ENCODE peak calls at places on chromosome 7, in six cellular contexts. Z is endodermal cell, U is cardiac muscle cell, L is tibial nerve, M is right lobe of liver, X is astrocyte. P is an unnamed sample.

GRCh38 chr7:118476036-118476435 is 251.5 kb downstream of the ANKRD7 start:
- DNase-seq in Z (no peak), U (no peak), L (no peak), M (no peak), X (no peak), P (no peak)

GRCh38 chr7:81127991-81128390 is 209.1 kb upstream of the SEMA3C start:
- DNase-seq in Z (no peak), U (no peak), L (no peak), M (no peak), X (peak), P (peak)

GRCh38 chr7:81150951-81151361 is 232.1 kb upstream of the SEMA3C start:
- DNase-seq in Z (no peak), U (no peak), L (no peak), M (no peak), X (peak), P (no peak)

GRCh38 chr7:29315302-29316270 is 121.0 kb downstream of the CHN2 start:
- DNase-seq in Z (no peak), U (no peak), L (no peak), M (no peak), X (no peak), P (no peak)

GRCh38 chr7:91194841-91195240 is 69.4 kb upstream of the FZD1 start:
- DNase-seq in Z (no peak), U (no peak), L (no peak), M (no peak), X (no peak), P (no peak)

GRCh38 chr7:27923308-27923980 is 183.5 kb downstream of the TAX1BP1 start:
- DNase-seq in Z (no peak), U (peak), L (no peak), M (no peak), X (no peak), P (peak)

GRCh38 chr7:38728145-38728544 is 97.0 kb upstream of the AMPH start:
- DNase-seq in Z (no peak), U (no peak), L (no peak), M (no peak), X (peak), P (no peak)

GRCh38 chr7:33904680-33905388 is 505 bp upstream of the BMPER start:
- DNase-seq in Z (peak), U (peak), L (no peak), M (peak), X (no peak), P (peak)

GRCh38 chr7:121182902-121183301 is 145.9 kb upstream of the WNT16 start:
- DNase-seq in Z (no peak), U (no peak), L (no peak), M (no peak), X (no peak), P (no peak)

GRCh38 chr7:108178393-108178792 is 48.2 kb upstream of the LAMB4 start:
- DNase-seq in Z (no peak), U (no peak), L (no peak), M (no peak), X (no peak), P (no peak)

GRCh38 chr7:3267928-3268690 is 32.9 kb upstream of the SDK1 start:
- DNase-seq in Z (no peak), U (peak), L (no peak), M (no peak), X (peak), P (peak)

GRCh38 chr7:17123020-17123419 is 175.4 kb upstream of the AHR start:
- DNase-seq in Z (no peak), U (peak), L (no peak), M (no peak), X (peak), P (peak)

GRCh38 chr7:128409435-128410091 is at the start of gene IMPDH1:
- DNase-seq in Z (peak), U (peak), L (peak), M (peak), X (no peak), P (peak)

GRCh38 chr7:88401009-88401623 is 94.4 kb upstream of the STEAP4 start:
- DNase-seq in Z (no peak), U (no peak), L (no peak), M (no peak), X (no peak), P (peak)

GRCh38 chr7:114086906-114087651 is 168.3 kb upstream of the PPP1R3A start:
- DNase-seq in Z (peak), U (peak), L (no peak), M (peak), X (peak), P (peak)

GRCh38 chr7:96346291-96346953 is 24.5 kb upstream of the SLC25A13 start:
- DNase-seq in Z (no peak), U (no peak), L (no peak), M (no peak), X (no peak), P (no peak)

GRCh38 chr7:133646493-133647154 is 393.7 kb downstream of the EXOC4 start:
- DNase-seq in Z (no peak), U (peak), L (no peak), M (no peak), X (no peak), P (no peak)

GRCh38 chr7:82049442-82049841 is 279.6 kb upstream of the HGF start:
- DNase-seq in Z (no peak), U (peak), L (no peak), M (no peak), X (peak), P (peak)

GRCh38 chr7:56083150-56083785 is 9.5 kb downstream of the PHKG1 start:
- DNase-seq in Z (no peak), U (no peak), L (no peak), M (peak), X (no peak), P (peak)

GRCh38 chr7:98000356-98000755 is 10.4 kb upstream of the OCM2 start:
- DNase-seq in Z (no peak), U (no peak), L (no peak), M (no peak), X (no peak), P (no peak)

GRCh38 chr7:129431911-129432643 is 2.2 kb upstream of the STRIP2 start:
- DNase-seq in Z (no peak), U (no peak), L (no peak), M (no peak), X (no peak), P (no peak)

GRCh38 chr7:11701829-11702560 is 130.0 kb downstream of the THSD7A start:
- DNase-seq in Z (no peak), U (no peak), L (no peak), M (no peak), X (peak), P (no peak)

GRCh38 chr7:94657771-94658693 is 2.1 kb upstream of the SGCE start:
- DNase-seq in Z (peak), U (peak), L (peak), M (peak), X (peak), P (peak)

GRCh38 chr7:156096806-156097538 is 284.7 kb upstream of the SHH start:
- DNase-seq in Z (peak), U (no peak), L (no peak), M (no peak), X (peak), P (no peak)

GRCh38 chr7:91182819-91183405 is 81.3 kb upstream of the FZD1 start:
- DNase-seq in Z (no peak), U (peak), L (no peak), M (no peak), X (peak), P (peak)

GRCh38 chr7:101900103-101900502 is 82.7 kb downstream of the CUX1 start:
- DNase-seq in Z (no peak), U (no peak), L (no peak), M (peak), X (no peak), P (no peak)

GRCh38 chr7:30755384-30756154 is 3.6 kb downstream of the INMT start:
- DNase-seq in Z (peak), U (peak), L (peak), M (no peak), X (peak), P (peak)

GRCh38 chr7:48089415-48089975 is 430 bp downstream of the UPP1 start:
- DNase-seq in Z (peak), U (no peak), L (no peak), M (no peak), X (no peak), P (no peak)

DNA sequence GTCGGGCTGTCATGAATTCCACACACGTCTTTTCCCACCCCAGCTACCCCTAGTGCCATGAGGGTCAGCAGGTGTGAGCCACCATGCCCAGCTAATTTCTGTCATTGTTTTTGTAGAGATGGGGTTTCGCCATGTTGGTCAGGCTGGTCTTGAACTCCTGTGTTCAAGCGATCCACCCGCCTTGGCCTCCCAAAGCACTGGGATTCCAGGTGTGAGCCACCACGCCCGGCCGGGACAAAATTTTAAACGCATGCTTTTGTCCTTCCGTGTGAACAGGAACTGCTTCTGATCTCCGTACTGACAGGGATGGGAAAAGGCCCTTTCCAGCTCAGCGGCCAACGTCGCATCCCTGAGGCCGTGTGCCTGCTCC is 15.6 kb upstream of the ZFAND2A start:
- DNase-seq in Z (no peak), U (no peak), L (no peak), M (no peak), X (no peak), P (no peak)
- H3K4me3 ChIP-seq in Z (no peak), U (no peak), L (no peak), M (no peak), X (no peak), P (no peak)

GRCh38 chr7:92250603-92251002 is 4.8 kb downstream of the ANKIB1 start:
- DNase-seq in Z (no peak), U (no peak), L (no peak), M (no peak), X (no peak), P (no peak)
- H3K4me3 ChIP-seq in Z (no peak), U (no peak), L (no peak), M (no peak), X (no peak), P (no peak)

GRCh38 chr7:1246170-1246870 is 13.6 kb downstream of the UNCX start:
- DNase-seq in Z (no peak), U (no peak), L (no peak), M (no peak), X (no peak), P (no peak)
- H3K4me3 ChIP-seq in Z (no peak), U (no peak), L (no peak), M (no peak), X (no peak), P (no peak)

DNA sequence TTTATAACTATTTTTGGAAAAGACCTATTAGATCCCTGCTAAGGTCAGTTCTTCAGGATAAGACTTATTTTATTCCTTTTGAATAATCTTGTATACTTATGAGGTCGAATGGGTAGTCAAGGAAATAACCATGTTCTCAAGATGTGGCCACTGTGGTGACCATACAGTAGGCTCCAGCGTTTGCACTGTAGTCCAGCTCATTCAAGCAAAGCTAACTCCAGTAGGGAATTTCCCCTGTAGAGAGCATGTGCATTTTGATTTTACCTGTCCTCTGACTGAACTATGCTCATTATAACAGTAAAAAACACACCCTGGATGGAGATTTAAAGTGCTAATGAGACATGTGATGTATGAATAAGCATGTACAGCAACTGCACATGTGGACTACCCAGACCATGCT is 32.3 kb upstream of the SEMA3E start:
- DNase-seq in Z (no peak), U (no peak), L (no peak), M (no peak), X (no peak), P (no peak)
- H3K4me3 ChIP-seq in Z (no peak), U (no peak), L (no peak), M (no peak), X (no peak), P (no peak)

DNA sequence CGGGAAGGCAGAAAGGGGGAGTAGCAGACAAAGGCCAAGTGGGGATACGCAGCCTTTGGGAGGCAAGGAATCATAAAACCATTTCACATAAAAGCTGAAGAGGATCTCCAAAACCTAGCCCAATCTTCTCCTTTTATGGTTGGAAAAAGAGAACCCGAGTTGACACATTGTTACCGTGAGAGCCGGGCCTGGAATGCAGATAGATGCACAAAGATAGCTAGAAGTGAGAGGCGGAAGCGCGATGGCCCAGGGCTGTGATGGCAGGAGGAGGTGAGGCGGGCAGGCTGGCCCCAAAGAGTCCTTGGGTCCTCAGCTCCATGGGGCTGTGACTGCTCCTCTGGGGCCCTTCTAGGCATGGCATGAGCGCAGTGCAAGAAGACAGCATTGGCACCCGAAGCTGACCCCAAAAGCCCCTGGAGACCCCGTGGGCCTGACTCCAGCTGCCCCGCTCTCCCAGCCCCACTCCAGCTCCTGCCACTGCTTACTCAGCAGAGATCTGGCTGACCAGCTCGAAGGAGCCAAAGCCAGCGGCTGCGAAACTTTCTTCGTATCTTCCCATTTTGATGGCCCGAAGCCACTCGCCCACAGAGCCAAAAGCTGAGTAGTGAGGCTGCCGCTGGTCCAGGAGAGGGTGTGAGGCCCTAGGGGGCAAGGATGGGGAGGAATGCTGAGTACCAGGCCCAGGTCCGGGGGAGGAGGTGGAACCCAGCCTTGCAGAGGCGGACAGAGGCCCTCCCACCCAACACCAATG is 22.5 kb downstream of the EPHB4 start:
- DNase-seq in Z (no peak), U (no peak), L (no peak), M (no peak), X (no peak), P (no peak)
- H3K4me3 ChIP-seq in Z (no peak), U (no peak), L (no peak), M (no peak), X (no peak), P (no peak)